ENCODE peak calls at places on chromosomes 16 and 17, in ten cellular contexts. F is NCI-H1092, V is kidney epithelial cell, L is NCI-H1105 treated with DMSO at 0.1 percent for 48 hours, T is skeletal muscle cell, D is hippocampal formation, Z is hepatic stellate cell, O is GM06990, U is A549, N is fibroblast of the conjunctiva. X is an unnamed sample.

GRCh38 chr17:6027342-6028024 is 42.7 kb upstream of the WSCD1 start:
- DNase-seq in U (no peak), T (no peak), N (no peak), Z (no peak), D (no peak), L (no peak), V (no peak), O (no peak), F (no peak), X (no peak)

GRCh38 chr17:14310584-14310983 is 9.7 kb downstream of the HS3ST3B1 start:
- DNase-seq in Z (no peak), N (no peak), V (no peak), U (no peak), L (no peak), F (no peak), O (no peak), D (no peak), T (no peak), X (no peak)

GRCh38 chr16:58116529-58116928 is 12.7 kb downstream of the CFAP20 start:
- DNase-seq in V (no peak), L (no peak), O (no peak), D (no peak), T (no peak), Z (no peak), U (no peak), N (no peak), F (no peak), X (no peak)

GRCh38 chr16:56930516-56931252 is 1.3 kb upstream of the HERPUD1 start:
- DNase-seq in O (no peak), L (peak; percentile 40), N (no peak), F (no peak), U (no peak), V (no peak), Z (no peak), D (no peak), T (no peak), X (no peak)

GRCh38 chr17:42221886-42222745 is 27.8 kb upstream of the GHDC start:
- DNase-seq in V (no peak), U (peak; percentile 66), D (peak; percentile 3), L (no peak), Z (peak; percentile 57), N (peak; percentile 49), F (no peak), T (no peak), O (no peak), X (peak; percentile 48)

GRCh38 chr16:12313902-12314621 is 337.5 kb downstream of the SNX29 start:
- DNase-seq in N (no peak), Z (no peak), F (no peak), U (no peak), V (no peak), O (no peak), T (no peak), L (no peak), D (no peak), X (no peak)

GRCh38 chr17:59124665-59125064 is 18.0 kb upstream of the TRIM37 start:
- DNase-seq in Z (no peak), O (no peak), D (no peak), T (no peak), V (no peak), U (no peak), F (no peak), N (no peak), L (no peak), X (no peak)

GRCh38 chr17:70181866-70182265 is 12.5 kb downstream of the KCNJ2 start:
- DNase-seq in T (no peak), V (no peak), N (no peak), O (no peak), D (no peak), U (no peak), Z (no peak), F (no peak), L (no peak), X (no peak)

GRCh38 chr16:61580579-61580978 is 455.7 kb downstream of the CDH8 start:
- DNase-seq in L (no peak), T (no peak), F (no peak), N (no peak), O (no peak), Z (no peak), D (no peak), U (no peak), V (no peak), X (no peak)

GRCh38 chr16:50627419-50627818 is 53.7 kb downstream of the SNX20 start:
- DNase-seq in L (no peak), V (no peak), T (no peak), U (no peak), D (no peak), F (peak; percentile 53), Z (no peak), O (no peak), N (peak; percentile 6), X (no peak)

GRCh38 chr16:86834451-86835035 is 256.2 kb downstream of the FOXL1 start:
- DNase-seq in T (peak; percentile 28), F (no peak), N (no peak), L (no peak), U (no peak), V (peak; percentile 48), D (no peak), Z (no peak), O (no peak), X (peak; percentile 88)

GRCh38 chr16:14215941-14216340 is 144.8 kb downstream of the MRTFB start:
- DNase-seq in Z (no peak), U (no peak), V (no peak), O (no peak), F (no peak), T (no peak), D (no peak), N (no peak), L (no peak), X (no peak)

GRCh38 chr16:78005881-78006280 is 16.5 kb upstream of the CLEC3A start:
- DNase-seq in D (no peak), F (no peak), N (no peak), U (peak; percentile 7), V (no peak), T (no peak), O (no peak), L (no peak), Z (no peak), X (no peak)

GRCh38 chr17:47663997-47664941 is 14.6 kb downstream of the KPNB1 start:
- DNase-seq in O (no peak), N (peak; percentile 47), Z (no peak), U (peak; percentile 76), T (no peak), V (no peak), D (peak; percentile 7), L (peak; percentile 62), F (peak; percentile 23), X (peak; percentile 59)

GRCh38 chr17:7203391-7203790 is 16.2 kb downstream of the DLG4 start:
- DNase-seq in Z (no peak), T (no peak), O (no peak), N (no peak), F (no peak), V (no peak), U (no peak), L (no peak), D (no peak), X (no peak)

GRCh38 chr16:19356024-19356952 is 61.4 kb upstream of the TMC5 start:
- DNase-seq in L (no peak), N (no peak), O (peak; percentile 28), V (no peak), D (no peak), Z (no peak), F (no peak), T (no peak), U (no peak), X (no peak)

GRCh38 chr17:27339836-27340550 is 46.1 kb downstream of the WSB1 start:
- DNase-seq in N (no peak), D (no peak), T (no peak), O (peak; percentile 60), L (no peak), V (no peak), Z (no peak), U (peak; percentile 46), F (no peak), X (no peak)

GRCh38 chr16:87274808-87275207 is 42.4 kb downstream of the C16orf95 start:
- DNase-seq in O (no peak), D (no peak), Z (peak; percentile 71), T (no peak), F (no peak), N (no peak), V (no peak), L (no peak), U (no peak), X (peak; percentile 53)

GRCh38 chr17:55717898-55718735 is 4.5 kb downstream of the TMEM100 start:
- DNase-seq in Z (no peak), T (no peak), U (peak; percentile 39), F (peak; percentile 76), O (no peak), D (peak; percentile 42), L (peak; percentile 8), N (peak; percentile 58), V (peak; percentile 31), X (peak; percentile 77)

GRCh38 chr16:84907575-84907974 is 87.8 kb downstream of the CRISPLD2 start:
- DNase-seq in D (no peak), U (no peak), L (no peak), T (peak; percentile 71), O (no peak), V (peak; percentile 28), Z (no peak), F (no peak), N (no peak), X (no peak)

GRCh38 chr17:83079766-83080616 is 582 bp downstream of the METRNL start:
- DNase-seq in F (no peak), N (no peak), V (no peak), U (peak; percentile 42), T (no peak), D (no peak), L (no peak), O (no peak), Z (peak; percentile 39), X (no peak)

GRCh38 chr16:50263060-50263909 is 3.1 kb upstream of the ADCY7 start:
- DNase-seq in F (no peak), T (no peak), L (no peak), D (no peak), U (no peak), V (no peak), O (no peak), N (no peak), Z (no peak), X (no peak)

GRCh38 chr16:48279199-48279598 is 31.9 kb upstream of the ABCC11 start:
- DNase-seq in Z (no peak), U (no peak), D (peak; percentile 4), L (no peak), V (no peak), F (no peak), O (no peak), N (no peak), T (no peak), X (no peak)

GRCh38 chr16:54270711-54271110 is 15.9 kb downstream of the IRX3 start:
- DNase-seq in D (no peak), L (no peak), O (no peak), F (no peak), V (no peak), U (no peak), T (no peak), Z (no peak), N (no peak), X (no peak)

GRCh38 chr17:46818319-46818928 is at the start of gene WNT3:
- DNase-seq in V (no peak), Z (no peak), O (no peak), U (no peak), L (peak; percentile 45), T (no peak), D (no peak), F (no peak), N (no peak), X (no peak)

GRCh38 chr16:74094514-74094913 is 202.1 kb upstream of the PSMD7 start:
- DNase-seq in L (no peak), D (no peak), N (no peak), Z (no peak), F (no peak), V (no peak), T (no peak), U (no peak), O (peak; percentile 45), X (no peak)

GRCh38 chr17:12765544-12765943 is 23.8 kb upstream of the ARHGAP44 start:
- DNase-seq in U (peak; percentile 55), V (peak; percentile 42), O (no peak), Z (peak; percentile 76), N (peak; percentile 57), D (no peak), T (peak; percentile 64), F (no peak), L (no peak), X (peak; percentile 28)

GRCh38 chr17:81067331-81067730 is 32.4 kb downstream of the BAIAP2 start:
- DNase-seq in D (no peak), Z (no peak), L (no peak), O (no peak), T (peak; percentile 28), N (no peak), V (no peak), F (no peak), U (no peak), X (no peak)

X was measured in SJSA1.